ENCODE peak calls at places on chromosomes 1 and 21, in seven cellular contexts. L, F, U, D, M, X and P are unnamed samples.

GRCh38 chr1:44808938-44809917 is 905 bp downstream of the BTBD19 start:
- DNase-seq in M (peak), D (no peak), L (peak), X (no peak), U (peak), F (no peak), P (peak)

GRCh38 chr1:15303912-15304311 is 56.9 kb downstream of the FHAD1 start:
- DNase-seq in D (no peak), X (no peak), U (no peak), L (no peak), F (no peak), M (no peak), P (no peak)

GRCh38 chr1:185245466-185245865 is 71.6 kb downstream of the IVNS1ABP start:
- DNase-seq in L (no peak), M (no peak), D (no peak), F (no peak), U (no peak), X (no peak), P (no peak)

GRCh38 chr1:70811815-70812214 is 235.8 kb downstream of the PTGER3 start:
- DNase-seq in D (no peak), L (no peak), F (no peak), X (no peak), M (no peak), U (no peak), P (no peak)

GRCh38 chr1:147840909-147841308 is 61.7 kb upstream of the GJA8 start:
- DNase-seq in X (no peak), L (no peak), U (no peak), M (no peak), D (no peak), F (no peak), P (no peak)

GRCh38 chr1:84582802-84583587 is 8.8 kb upstream of the CTBS start:
- DNase-seq in U (no peak), D (no peak), L (no peak), F (peak), M (no peak), X (no peak), P (no peak)

GRCh38 chr1:177209357-177209756 is 38.6 kb downstream of the BRINP2 start:
- DNase-seq in M (peak), F (peak), U (no peak), X (peak), D (peak), L (no peak), P (peak)

GRCh38 chr1:23167353-23168078 is 1.1 kb downstream of the LUZP1 start:
- DNase-seq in F (peak), L (peak), X (peak), D (no peak), M (peak), U (peak), P (peak)

GRCh38 chr21:26137379-26138060 is 33.0 kb downstream of the APP start:
- DNase-seq in F (no peak), U (no peak), D (no peak), X (no peak), L (no peak), M (no peak), P (no peak)

GRCh38 chr1:37477946-37478345 is 3.6 kb downstream of the ZC3H12A start:
- DNase-seq in X (no peak), M (no peak), L (no peak), F (no peak), D (no peak), U (peak), P (no peak)

GRCh38 chr1:35745124-35745730 is 24.6 kb downstream of the CLSPN start:
- DNase-seq in F (no peak), D (no peak), M (no peak), U (no peak), L (no peak), X (no peak), P (no peak)

GRCh38 chr1:157235307-157235706 is 97.1 kb upstream of the ETV3 start:
- DNase-seq in X (no peak), F (no peak), M (no peak), D (no peak), U (no peak), L (no peak), P (no peak)

GRCh38 chr1:196377811-196378210 is 230.4 kb downstream of the KCNT2 start:
- DNase-seq in D (no peak), L (no peak), X (no peak), M (no peak), F (no peak), U (no peak), P (no peak)

GRCh38 chr1:29993950-29994349 is 729.4 kb downstream of the MATN1 start:
- DNase-seq in F (no peak), X (no peak), D (no peak), M (no peak), L (no peak), U (no peak), P (no peak)

GRCh38 chr1:235277709-235278108 is 50.3 kb downstream of the ARID4B start:
- DNase-seq in M (no peak), U (no peak), X (no peak), L (no peak), F (no peak), D (no peak), P (no peak)

GRCh38 chr1:82453511-82454185 is 652.9 kb downstream of the ADGRL2 start:
- DNase-seq in D (no peak), F (no peak), X (no peak), M (no peak), U (no peak), L (no peak), P (no peak)

GRCh38 chr1:1858382-1859086 is 32.4 kb downstream of the GNB1 start:
- DNase-seq in M (peak), U (peak), D (no peak), X (peak), F (peak), L (peak), P (peak)

GRCh38 chr1:9413877-9414213 is 121.2 kb downstream of the SPSB1 start:
- DNase-seq in D (no peak), L (no peak), F (peak), U (no peak), X (no peak), M (no peak), P (no peak)

GRCh38 chr1:17776426-17776825 is 21.3 kb downstream of the ACTL8 start:
- DNase-seq in U (no peak), F (no peak), L (no peak), M (no peak), D (no peak), X (no peak), P (no peak)

GRCh38 chr1:43267818-43268425 is 1.9 kb upstream of the TMEM125 start:
- DNase-seq in D (no peak), F (no peak), U (no peak), M (no peak), L (no peak), X (no peak), P (no peak)

GRCh38 chr1:2855206-2856075 is 53.9 kb upstream of the TTC34 start:
- DNase-seq in L (no peak), F (no peak), U (no peak), X (no peak), D (no peak), M (no peak), P (no peak)

GRCh38 chr1:112337028-112337531 is 58.9 kb upstream of the CTTNBP2NL start:
- DNase-seq in L (no peak), U (no peak), D (peak), F (peak), X (peak), M (peak), P (no peak)

GRCh38 chr1:73065585-73065984 is 783.2 kb upstream of the NEGR1 start:
- DNase-seq in D (no peak), U (no peak), F (peak), M (no peak), L (no peak), X (no peak), P (no peak)

GRCh38 chr1:94736549-94736948 is 83.6 kb upstream of the SLC44A3 start:
- DNase-seq in D (no peak), U (no peak), F (no peak), M (no peak), X (no peak), L (no peak), P (no peak)

GRCh38 chr1:99456536-99456935 is 189.4 kb upstream of the PALMD start:
- DNase-seq in L (no peak), X (no peak), M (no peak), F (no peak), U (no peak), D (no peak), P (no peak)

GRCh38 chr21:22585558-22585957 is 1587.3 kb downstream of the NCAM2 start:
- DNase-seq in L (no peak), X (no peak), D (no peak), U (no peak), F (no peak), M (no peak), P (no peak)

GRCh38 chr1:36871146-36871971 is 163.0 kb downstream of the GRIK3 start:
- DNase-seq in X (no peak), D (no peak), L (no peak), M (no peak), F (no peak), U (no peak), P (no peak)

GRCh38 chr1:227225715-227226346 is 92.5 kb downstream of the CDC42BPA start:
- DNase-seq in U (no peak), M (no peak), L (no peak), X (no peak), D (peak), F (no peak), P (no peak)

GRCh38 chr1:80542231-80542630 is 1258.5 kb upstream of the ADGRL2 start:
- DNase-seq in X (no peak), D (peak), F (no peak), U (no peak), L (no peak), M (no peak), P (no peak)

GRCh38 chr1:193308438-193308837 is 122.0 kb upstream of the B3GALT2 start:
- DNase-seq in D (no peak), X (no peak), M (no peak), L (no peak), U (no peak), F (no peak), P (no peak)

GRCh38 chr1:168465942-168466702 is 77.7 kb downstream of the XCL2 start:
- DNase-seq in X (no peak), F (peak), L (peak), M (no peak), U (peak), D (peak), P (peak)

GRCh38 chr1:115118086-115118485 is 28.8 kb upstream of the TSPAN2 start:
- DNase-seq in F (no peak), M (no peak), D (no peak), L (no peak), U (no peak), X (no peak), P (no peak)

GRCh38 chr21:36104306-36105300 is 30.3 kb upstream of the CBR3 start:
- DNase-seq in M (no peak), F (peak), U (peak), D (no peak), L (peak), X (peak), P (no peak)

GRCh38 chr1:74412244-74412643 is 100.2 kb downstream of the LRRC53 start:
- DNase-seq in M (no peak), L (no peak), U (no peak), F (no peak), D (no peak), X (no peak), P (no peak)

GRCh38 chr1:156667610-156667967 is 9.6 kb downstream of the NES start:
- DNase-seq in F (peak), M (no peak), L (no peak), X (no peak), U (no peak), D (no peak), P (no peak)

GRCh38 chr1:161214374-161214773 is 721 bp upstream of the FCER1G start:
- DNase-seq in X (no peak), F (no peak), L (no peak), D (no peak), M (no peak), U (no peak), P (no peak)

GRCh38 chr21:38303300-38303699 is 46.5 kb downstream of the KCNJ15 start:
- DNase-seq in X (no peak), L (no peak), M (no peak), D (no peak), U (no peak), F (no peak), P (no peak)

GRCh38 chr1:32286763-32287162 is 5.1 kb upstream of the HDAC1 start:
- DNase-seq in F (no peak), L (no peak), M (no peak), U (no peak), D (no peak), X (no peak), P (no peak)

DNA sequence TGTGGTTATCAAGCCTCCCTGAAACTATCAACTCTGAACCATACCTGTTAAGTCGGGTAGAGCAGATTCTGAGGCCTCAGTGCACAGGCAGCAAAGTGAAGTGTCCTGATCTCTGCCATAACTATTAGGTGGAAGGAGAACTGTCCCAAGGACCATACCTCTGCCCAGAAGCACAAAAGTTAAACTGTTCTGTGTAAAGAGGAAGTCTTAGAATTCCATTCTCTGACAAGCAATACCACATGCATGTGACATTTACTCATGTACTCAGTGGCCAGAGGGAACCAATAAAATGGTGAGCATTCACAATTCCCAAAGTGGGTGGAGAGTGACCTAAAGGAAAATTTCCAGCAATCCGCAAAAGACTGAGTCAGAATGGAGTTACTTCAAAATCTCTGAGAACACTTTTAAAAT is 61.0 kb downstream of the TOR3A start:
- DNase-seq in U (no peak), D (peak), L (no peak), X (no peak), F (no peak), M (no peak), P (no peak)
- H3K4me3 ChIP-seq in U (no peak), D (peak), L (no peak), X (no peak), F (no peak), M (no peak), P (no peak)

GRCh38 chr1:201939271-201939973 is 6.9 kb downstream of the LMOD1 start:
- DNase-seq in L (no peak), M (no peak), D (no peak), F (no peak), X (no peak), U (no peak), P (no peak)
- H3K4me3 ChIP-seq in L (no peak), M (no peak), D (no peak), F (no peak), X (no peak), U (no peak), P (peak)

DNA sequence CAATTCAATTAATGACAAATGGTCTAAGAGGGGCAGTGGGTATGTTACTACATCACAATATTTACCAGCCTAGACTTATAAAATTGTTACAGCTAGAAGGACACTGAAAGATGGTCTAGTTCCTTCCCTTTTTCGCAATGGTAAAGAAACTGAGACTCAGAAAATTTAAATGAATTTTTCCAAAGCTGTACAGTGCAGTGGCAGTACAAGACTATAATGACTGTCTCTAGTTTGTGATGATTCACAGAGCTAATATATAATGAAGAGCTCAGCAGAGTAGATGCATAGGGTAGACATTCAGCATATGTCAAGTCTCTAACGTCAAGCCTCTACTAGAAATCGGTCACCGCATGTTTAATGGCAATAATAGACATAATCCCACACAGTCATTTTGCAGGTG is 4.6 kb downstream of the PLPP3 start:
- DNase-seq in D (no peak), U (no peak), X (no peak), F (no peak), M (no peak), L (no peak), P (no peak)
- H3K4me3 ChIP-seq in D (peak), U (no peak), X (no peak), F (no peak), M (no peak), L (no peak), P (no peak)

GRCh38 chr1:119632836-119633235 is 15.2 kb downstream of the ZNF697 start:
- DNase-seq in X (no peak), L (no peak), M (no peak), U (no peak), D (no peak), F (no peak), P (no peak)

GRCh38 chr1:119633575-119634325 is 14.3 kb downstream of the ZNF697 start:
- DNase-seq in L (no peak), D (no peak), F (no peak), M (no peak), X (no peak), U (no peak), P (no peak)

GRCh38 chr1:119632103-119632490 is 16.0 kb downstream of the ZNF697 start:
- DNase-seq in L (no peak), M (no peak), F (no peak), U (no peak), X (no peak), D (no peak), P (no peak)

GRCh38 chr1:119631433-119632102 is 16.5 kb downstream of the ZNF697 start:
- DNase-seq in D (peak), X (peak), M (peak), L (no peak), F (peak), U (no peak), P (peak)

DNA sequence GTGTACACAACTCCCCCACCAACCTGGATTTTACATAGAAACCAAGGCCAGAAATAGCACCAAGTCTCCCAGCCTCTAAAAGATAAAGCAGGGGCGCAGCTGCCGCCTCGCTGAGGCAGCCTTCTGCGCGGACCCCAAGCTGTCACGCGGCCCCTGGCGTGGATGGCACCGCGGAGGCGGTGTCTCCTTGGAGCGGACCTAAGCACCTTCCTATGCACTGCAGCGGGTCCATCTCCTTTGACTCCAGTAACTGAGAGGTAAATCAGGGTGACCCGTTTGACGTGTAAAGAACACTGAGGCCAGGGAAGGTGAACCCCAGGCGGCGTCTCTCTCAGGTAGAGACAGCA is 17.0 kb downstream of the ZNF697 start:
- DNase-seq in L (no peak), D (no peak), F (no peak), U (no peak), M (no peak), X (no peak), P (no peak)
- H3K4me3 ChIP-seq in L (no peak), D (peak), F (no peak), U (no peak), M (no peak), X (peak), P (peak)

GRCh38 chr1:207891148-207891547 is 19.8 kb downstream of the CD34 start:
- DNase-seq in M (no peak), F (no peak), U (no peak), D (no peak), L (no peak), X (no peak), P (no peak)

GRCh38 chr1:207887542-207887941 is 23.4 kb downstream of the CD34 start:
- DNase-seq in M (no peak), L (no peak), U (no peak), X (no peak), F (no peak), D (no peak), P (no peak)

GRCh38 chr1:207892764-207893163 is 18.2 kb downstream of the CD34 start:
- DNase-seq in U (no peak), D (no peak), X (no peak), M (no peak), F (no peak), L (no peak), P (peak)

GRCh38 chr1:207888647-207889046 is 22.3 kb downstream of the CD34 start:
- DNase-seq in X (no peak), D (no peak), F (no peak), U (no peak), L (no peak), M (no peak), P (no peak)

DNA sequence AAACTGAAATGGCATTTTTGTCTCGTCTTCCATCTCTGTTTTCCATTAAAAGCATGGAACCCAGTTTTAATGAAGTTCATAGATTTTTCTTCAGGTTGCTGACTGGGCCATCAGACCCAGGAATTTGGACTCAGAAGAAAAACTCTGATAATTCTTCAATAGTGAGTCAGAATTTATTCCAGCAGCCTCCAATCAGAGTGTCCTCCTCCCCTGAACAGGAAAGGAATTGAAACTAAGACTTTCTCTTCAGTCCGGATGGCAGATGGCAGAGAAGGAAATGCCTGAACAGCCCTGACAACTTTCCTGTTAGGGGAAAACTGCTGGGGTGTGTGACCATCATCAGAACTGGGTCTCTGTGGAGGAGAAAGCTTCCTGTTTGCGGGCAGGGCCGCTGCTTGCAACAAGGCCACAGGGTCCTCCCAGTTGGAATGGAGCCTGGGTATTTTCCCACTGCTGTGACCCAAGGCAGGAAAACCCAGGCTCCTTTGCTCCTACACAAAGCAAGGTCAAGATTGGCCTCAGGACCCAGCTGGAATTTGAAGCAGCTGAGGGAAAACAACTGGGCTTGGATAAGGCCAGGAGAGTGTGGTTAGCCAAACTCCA is 20.7 kb downstream of the CD34 start:
- DNase-seq in F (no peak), D (no peak), X (no peak), U (no peak), L (no peak), M (peak), P (peak)
- H3K4me3 ChIP-seq in F (no peak), D (no peak), X (no peak), U (no peak), L (no peak), M (no peak), P (no peak)

GRCh38 chr1:7991504-7992440 is 30.3 kb downstream of the PARK7 start:
- DNase-seq in L (no peak), F (no peak), M (no peak), U (no peak), X (no peak), D (no peak), P (no peak)

GRCh38 chr1:7992885-7993284 is 31.4 kb downstream of the PARK7 start:
- DNase-seq in M (no peak), X (no peak), F (no peak), L (no peak), U (no peak), D (no peak), P (no peak)

GRCh38 chr1:7994827-7995226 is 31.3 kb downstream of the ERRFI1 start:
- DNase-seq in X (no peak), U (no peak), D (no peak), F (no peak), L (no peak), M (no peak), P (no peak)

GRCh38 chr1:7993593-7994479 is 32.3 kb downstream of the ERRFI1 start:
- DNase-seq in L (no peak), F (no peak), M (no peak), U (no peak), D (peak), X (no peak), P (no peak)

GRCh38 chr1:7995437-7995836 is 30.7 kb downstream of the ERRFI1 start:
- DNase-seq in U (no peak), X (no peak), L (no peak), D (no peak), M (no peak), F (no peak), P (no peak)
- H3K4me3 ChIP-seq in U (no peak), X (no peak), L (no peak), D (no peak), M (no peak), F (no peak), P (no peak)